ENCODE peak calls at places on chromosomes 11 and 22, in six cellular contexts. X is HFF-Myc; L is fibroblast of pulmonary artery; K is activated CD8-positive, alpha-beta memory T cell treated with anti-CD3 and anti-CD28 coated beads, Interleukin-2, amount 50 U/mL, for 48 hours; F is activated CD4-positive, alpha-beta T cell treated with anti-CD3 and anti-CD28 coated beads, Interleukin-2, amount 50 U/mL, for 24 hours; A is fibroblast of mammary gland. H is an unnamed sample.

GRCh38 chr11:45332486-45332934 is 46.4 kb upstream of the SYT13 start:
- DNase-seq in X (no peak), L (peak), A (peak), K (no peak), F (peak), H (no peak)

GRCh38 chr11:105202844-105203548 is 63.4 kb upstream of the CARD18 start:
- DNase-seq in F (no peak), K (no peak), L (peak), X (no peak), A (peak), H (no peak)

GRCh38 chr11:36427079-36427478 is 83.0 kb downstream of the TRAF6 start:
- DNase-seq in K (no peak), X (no peak), L (peak), F (no peak), A (peak), H (no peak)

GRCh38 chr22:33553493-33553892 is 366.8 kb downstream of the LARGE1 start:
- DNase-seq in F (no peak), X (no peak), A (no peak), K (no peak), L (no peak), H (no peak)

GRCh38 chr11:129021295-129021694 is 78.6 kb upstream of the TP53AIP1 start:
- DNase-seq in K (no peak), A (peak), L (peak), F (no peak), X (no peak), H (no peak)

GRCh38 chr11:10155793-10156490 is 138.1 kb downstream of the SBF2 start:
- DNase-seq in A (no peak), X (no peak), L (peak), K (no peak), F (no peak), H (no peak)

GRCh38 chr22:46292727-46293126 is 3.9 kb upstream of the GTSE1 start:
- DNase-seq in L (no peak), F (no peak), X (no peak), A (no peak), K (no peak), H (no peak)

GRCh38 chr11:113876798-113877672 is 1.7 kb upstream of the USP28 start:
- DNase-seq in L (no peak), K (no peak), F (no peak), X (no peak), A (no peak), H (peak)

GRCh38 chr22:27850000-27850465 is 48.5 kb upstream of the MN1 start:
- DNase-seq in X (no peak), L (peak), F (no peak), A (no peak), K (no peak), H (no peak)

GRCh38 chr11:17415523-17416104 is 27.2 kb upstream of the KCNJ11 start:
- DNase-seq in F (no peak), A (no peak), X (no peak), K (no peak), L (no peak), H (no peak)

GRCh38 chr22:49505337-49506009 is 322.2 kb downstream of the BRD1 start:
- DNase-seq in K (no peak), A (no peak), X (no peak), F (no peak), L (no peak), H (no peak)

GRCh38 chr22:44286673-44287072 is 26.1 kb downstream of the SHISAL1 start:
- DNase-seq in K (no peak), L (no peak), X (no peak), F (no peak), A (peak), H (peak)

GRCh38 chr22:44369241-44369652 is 56.5 kb upstream of the SHISAL1 start:
- DNase-seq in F (no peak), L (no peak), A (no peak), K (no peak), X (no peak), H (no peak)

GRCh38 chr11:95137299-95137698 is 47.7 kb downstream of the ENDOD1 start:
- DNase-seq in F (no peak), A (no peak), X (no peak), K (no peak), L (no peak), H (no peak)

GRCh38 chr11:78038697-78039313 is 15.7 kb upstream of the KCTD14 start:
- DNase-seq in K (no peak), A (no peak), L (peak), F (no peak), X (no peak), H (no peak)

GRCh38 chr22:25508761-25509321 is 55.6 kb upstream of the GRK3 start:
- DNase-seq in X (no peak), L (no peak), F (no peak), K (no peak), A (no peak), H (no peak)

GRCh38 chr22:46245515-46245914 is 4.6 kb downstream of the CDPF1 start:
- DNase-seq in X (no peak), F (no peak), K (no peak), A (no peak), L (peak), H (peak)

GRCh38 chr11:1390603-1391164 is 950 bp downstream of the BRSK2 start:
- DNase-seq in A (no peak), F (no peak), K (no peak), X (no peak), L (no peak), H (no peak)

GRCh38 chr11:118660646-118661424 is 18.6 kb downstream of the TREH start:
- DNase-seq in X (no peak), A (no peak), F (no peak), K (no peak), L (no peak), H (no peak)

H was measured in lower leg skin.